ENCODE peak calls at places on chromosomes 2 and 18, in nine cellular contexts. X is GM18507; T is sciatic nerve; W is COR-L47; R is stimulated activated CD8-positive, alpha-beta memory T cell treated with anti-CD3 and anti-CD28 coated beads, Interleukin-4, amount 100 ng/mL, for 24 hours; M is Daoy; Z is nephron progenitor cell; V is astrocyte of the cerebellum; H is iris pigment epithelial cell. N is an unnamed sample.

GRCh38 chr2:164737612-164738081 is 104.0 kb downstream of the COBLL1 start:
- DNase-seq in X (no peak), T (peak; percentile 65), W (peak; percentile 77), R (no peak), M (peak; percentile 61), Z (peak; percentile 54), V (peak; percentile 42), H (peak; percentile 56), N (peak; percentile 87)

GRCh38 chr2:68857855-68858456 is 13.2 kb downstream of the BMP10 start:
- DNase-seq in X (no peak), T (no peak), W (no peak), R (no peak), M (no peak), Z (no peak), V (no peak), H (peak; percentile 40), N (no peak)

GRCh38 chr2:204272913-204273312 is 272.4 kb upstream of the PARD3B start:
- DNase-seq in X (no peak), T (no peak), W (no peak), R (no peak), M (no peak), Z (no peak), V (no peak), H (no peak), N (no peak)

GRCh38 chr2:203195331-203195730 is 43.5 kb upstream of the CYP20A1 start:
- DNase-seq in X (no peak), T (no peak), W (no peak), R (no peak), M (no peak), Z (no peak), V (no peak), H (no peak), N (no peak)

GRCh38 chr2:235958631-235959395 is 209.4 kb downstream of the GBX2 start:
- DNase-seq in X (no peak), T (peak; percentile 25), W (no peak), R (no peak), M (no peak), Z (no peak), V (no peak), H (no peak), N (no peak)

GRCh38 chr2:86825728-86826386 is 35.1 kb upstream of the CD8A start:
- DNase-seq in X (no peak), T (no peak), W (no peak), R (no peak), M (no peak), Z (no peak), V (no peak), H (no peak), N (no peak)

GRCh38 chr2:191677091-191677645 is 768 bp upstream of the NABP1 start:
- DNase-seq in X (no peak), T (no peak), W (no peak), R (peak; percentile 20), M (peak; percentile 60), Z (no peak), V (peak; percentile 82), H (peak; percentile 97), N (peak; percentile 74)

GRCh38 chr18:56186319-56186718 is 452.1 kb downstream of the TXNL1 start:
- DNase-seq in X (no peak), T (no peak), W (no peak), R (no peak), M (no peak), Z (no peak), V (no peak), H (no peak), N (no peak)

GRCh38 chr2:42793314-42794270 is 1.2 kb upstream of the HAAO start:
- DNase-seq in X (no peak), T (no peak), W (no peak), R (no peak), M (no peak), Z (no peak), V (no peak), H (no peak), N (peak; percentile 74)

GRCh38 chr18:63071566-63072175 is 247.9 kb downstream of the BCL2 start:
- DNase-seq in X (no peak), T (no peak), W (no peak), R (no peak), M (no peak), Z (peak; percentile 21), V (no peak), H (no peak), N (no peak)

GRCh38 chr2:31286230-31286629 is 52.3 kb downstream of the EHD3 start:
- DNase-seq in X (no peak), T (no peak), W (no peak), R (no peak), M (no peak), Z (no peak), V (no peak), H (no peak), N (no peak)

GRCh38 chr18:2955966-2956521 is 56.9 kb downstream of the LPIN2 start:
- DNase-seq in X (no peak), T (no peak), W (no peak), R (no peak), M (no peak), Z (no peak), V (no peak), H (peak; percentile 72), N (no peak)

GRCh38 chr2:241545113-241545512 is 13.4 kb upstream of the BOK start:
- DNase-seq in X (no peak), T (no peak), W (no peak), R (no peak), M (peak; percentile 87), Z (no peak), V (peak; percentile 39), H (peak; percentile 76), N (peak; percentile 75)

GRCh38 chr2:120289221-120289906 is 36.7 kb downstream of the RALB start:
- DNase-seq in X (no peak), T (no peak), W (no peak), R (no peak), M (no peak), Z (no peak), V (no peak), H (peak; percentile 20), N (peak; percentile 7)

GRCh38 chr2:102063360-102063947 is 71.7 kb downstream of the IL1R2 start:
- DNase-seq in X (no peak), T (no peak), W (no peak), R (no peak), M (no peak), Z (no peak), V (no peak), H (peak; percentile 77), N (no peak)

GRCh38 chr2:38750793-38751042 is 443 bp downstream of the SRSF7 start:
- DNase-seq in X (peak; percentile 30), T (peak; percentile 83), W (peak; percentile 46), R (peak; percentile 57), M (no peak), Z (peak; percentile 67), V (no peak), H (peak; percentile 33), N (peak; percentile 80)

GRCh38 chr18:40058811-40059570 is 1896.0 kb upstream of the PIK3C3 start:
- DNase-seq in X (no peak), T (no peak), W (no peak), R (no peak), M (no peak), Z (no peak), V (no peak), H (peak; percentile 32), N (no peak)

GRCh38 chr2:210002158-210003157 is at the start of gene RPE:
- DNase-seq in X (peak; percentile 79), T (peak; percentile 98), W (peak; percentile 95), R (peak; percentile 98), M (peak; percentile 96), Z (peak; percentile 96), V (peak; percentile 83), H (peak; percentile 95), N (peak; percentile 97)

GRCh38 chr2:1538663-1539062 is 125.4 kb downstream of the TPO start:
- DNase-seq in X (no peak), T (no peak), W (peak; percentile 77), R (no peak), M (peak; percentile 48), Z (no peak), V (no peak), H (peak; percentile 25), N (peak; percentile 75)

GRCh38 chr2:159703491-159703890 is 8.8 kb upstream of the MARCHF7 start:
- DNase-seq in X (no peak), T (no peak), W (no peak), R (no peak), M (no peak), Z (no peak), V (no peak), H (no peak), N (no peak)

GRCh38 chr2:53969285-53970094 is 1.3 kb downstream of the PSME4 start:
- DNase-seq in X (no peak), T (no peak), W (peak; percentile 8), R (no peak), M (peak; percentile 72), Z (no peak), V (no peak), H (peak; percentile 90), N (peak; percentile 54)

GRCh38 chr2:240374085-240374907 is 61.2 kb upstream of the GPC1 start:
- DNase-seq in X (no peak), T (no peak), W (no peak), R (no peak), M (peak; percentile 86), Z (no peak), V (peak; percentile 55), H (peak; percentile 75), N (no peak)

GRCh38 chr18:6132751-6133368 is 237.5 kb upstream of the TMEM200C start:
- DNase-seq in X (no peak), T (no peak), W (no peak), R (no peak), M (no peak), Z (no peak), V (no peak), H (no peak), N (no peak)

GRCh38 chr2:190409616-190410015 is 1.5 kb downstream of the MFSD6 start:
- DNase-seq in X (no peak), T (no peak), W (peak; percentile 26), R (no peak), M (no peak), Z (no peak), V (no peak), H (no peak), N (no peak)

GRCh38 chr2:33108483-33109443 is 162.0 kb downstream of the LTBP1 start:
- DNase-seq in X (no peak), T (no peak), W (no peak), R (no peak), M (peak; percentile 69), Z (no peak), V (no peak), H (peak; percentile 32), N (no peak)

GRCh38 chr2:98474979-98475632 is 30.4 kb downstream of the INPP4A start:
- DNase-seq in X (no peak), T (no peak), W (no peak), R (no peak), M (no peak), Z (no peak), V (no peak), H (no peak), N (no peak)

GRCh38 chr2:176496756-176497155 is 227.5 kb downstream of the MTX2 start:
- DNase-seq in X (no peak), T (no peak), W (no peak), R (no peak), M (no peak), Z (no peak), V (no peak), H (no peak), N (peak; percentile 21)

GRCh38 chr2:196677404-196677803 is 37.9 kb downstream of the CCDC150 start:
- DNase-seq in X (no peak), T (no peak), W (no peak), R (no peak), M (peak; percentile 15), Z (no peak), V (peak; percentile 49), H (peak; percentile 83), N (no peak)